ENCODE peak calls at places on chromosomes 11 and 22, in five cellular contexts. I, A, F, P and W are unnamed samples.
A peak's percentile ranks its signal among the peaks of the same experiment; 100 is the strongest.

GRCh38 chr11:73510877-73511276 is 87.0 kb downstream of the FAM168A start:
- DNase-seq in I (no peak), A (no peak), F (no peak), P (no peak), W (no peak)

GRCh38 chr22:44669725-44670027 is 32.3 kb upstream of the PRR5 start:
- DNase-seq in I (no peak), A (no peak), F (no peak), P (no peak), W (no peak)

GRCh38 chr11:23866641-23867040 is 630.2 kb upstream of the LUZP2 start:
- DNase-seq in I (no peak), A (no peak), F (no peak), P (peak; percentile 15), W (no peak)

GRCh38 chr22:43995798-43996169 is 28.3 kb upstream of the PARVB start:
- DNase-seq in I (no peak), A (no peak), F (no peak), P (no peak), W (peak; percentile 19)

GRCh38 chr11:131815631-131816030 is 445.2 kb downstream of the NTM start:
- DNase-seq in I (no peak), A (no peak), F (no peak), P (no peak), W (no peak)

GRCh38 chr11:65903068-65903481 is 2.9 kb upstream of the FOSL1 start:
- DNase-seq in I (no peak), A (no peak), F (peak; percentile 69), P (peak; percentile 82), W (no peak)

GRCh38 chr11:28343304-28344233 is 235.4 kb downstream of the METTL15 start:
- DNase-seq in I (no peak), A (no peak), F (peak; percentile 76), P (peak; percentile 90), W (no peak)

GRCh38 chr11:18352581-18352980 is 30.2 kb downstream of the GTF2H1 start:
- DNase-seq in I (no peak), A (no peak), F (no peak), P (peak; percentile 13), W (no peak)

GRCh38 chr22:38238519-38239051 is 34.2 kb downstream of the TMEM184B start:
- DNase-seq in I (no peak), A (no peak), F (peak; percentile 75), P (peak; percentile 46), W (no peak)

GRCh38 chr22:38236786-38237185 is 35.0 kb downstream of the MAFF start:
- DNase-seq in I (no peak), A (no peak), F (no peak), P (no peak), W (no peak)

GRCh38 chr22:38235240-38235850 is 33.6 kb downstream of the MAFF start:
- DNase-seq in I (no peak), A (no peak), F (no peak), P (no peak), W (no peak)

GRCh38 chr22:38240734-38241252 is 32.0 kb downstream of the TMEM184B start:
- DNase-seq in I (no peak), A (no peak), F (peak; percentile 78), P (peak; percentile 95), W (no peak)

DNA sequence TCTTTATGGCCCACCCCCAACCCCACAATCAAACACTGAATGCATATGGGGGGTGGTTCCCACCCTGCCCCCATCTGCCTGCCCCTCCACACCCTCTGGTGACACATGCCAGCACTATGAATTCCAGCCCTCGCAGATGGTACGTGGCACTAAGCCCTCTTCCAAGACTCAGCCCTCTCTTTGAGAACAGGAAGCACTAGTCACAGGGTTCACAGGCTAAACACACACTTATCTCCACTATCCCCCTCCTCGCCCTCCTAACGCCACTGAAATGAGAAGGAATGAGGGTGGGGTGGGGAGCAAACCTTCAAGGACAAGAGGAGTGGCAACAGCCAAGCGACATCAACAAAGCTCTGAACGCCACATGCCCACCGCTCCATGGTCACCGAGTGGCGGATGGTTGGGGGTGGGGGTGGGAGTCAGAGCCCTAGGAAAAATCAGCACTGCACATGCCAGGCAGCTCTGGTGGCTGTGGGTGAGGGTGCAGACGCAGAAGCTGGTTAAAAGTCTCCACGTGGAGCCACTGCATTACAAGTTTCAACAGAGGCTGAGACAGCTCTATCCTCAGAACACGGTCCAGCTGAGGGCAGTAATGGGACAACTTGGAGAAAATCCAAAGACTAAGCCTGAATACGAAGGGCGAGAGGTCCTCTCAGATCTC is 33.6 kb downstream of the TMEM184B start:
- DNase-seq in I (no peak), A (no peak), F (peak; percentile 87), P (peak; percentile 83), W (no peak)
- TF ChIP-seq CTCF in I (no peak), A (no peak), F (peak; percentile 0), P (peak; percentile 28), W (no peak)

DNA sequence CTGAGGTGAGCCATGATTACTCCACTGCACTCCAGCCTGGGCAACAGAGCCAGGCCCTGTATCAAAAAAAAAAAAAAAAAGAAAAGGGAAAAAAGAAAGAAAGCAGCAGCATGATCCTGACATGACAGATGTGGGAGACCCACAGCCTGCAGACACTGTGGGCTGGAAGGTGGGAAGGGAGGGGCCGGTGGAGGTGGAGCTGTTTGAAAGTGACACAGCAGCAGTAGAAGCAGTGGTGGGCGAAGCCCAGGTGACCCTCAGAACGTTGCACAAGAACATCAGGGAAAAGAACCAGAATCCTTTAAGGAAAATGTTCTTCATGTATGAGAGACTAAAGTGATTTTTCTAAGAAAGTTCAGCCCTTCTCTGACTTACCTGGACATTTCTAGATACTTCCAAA is 26.3 kb upstream of the SCGB1A1 start:
- DNase-seq in I (no peak), A (no peak), F (no peak), P (no peak), W (no peak)
- TF ChIP-seq CTCF in I (no peak), A (no peak), F (no peak), P (no peak), W (no peak)

DNA sequence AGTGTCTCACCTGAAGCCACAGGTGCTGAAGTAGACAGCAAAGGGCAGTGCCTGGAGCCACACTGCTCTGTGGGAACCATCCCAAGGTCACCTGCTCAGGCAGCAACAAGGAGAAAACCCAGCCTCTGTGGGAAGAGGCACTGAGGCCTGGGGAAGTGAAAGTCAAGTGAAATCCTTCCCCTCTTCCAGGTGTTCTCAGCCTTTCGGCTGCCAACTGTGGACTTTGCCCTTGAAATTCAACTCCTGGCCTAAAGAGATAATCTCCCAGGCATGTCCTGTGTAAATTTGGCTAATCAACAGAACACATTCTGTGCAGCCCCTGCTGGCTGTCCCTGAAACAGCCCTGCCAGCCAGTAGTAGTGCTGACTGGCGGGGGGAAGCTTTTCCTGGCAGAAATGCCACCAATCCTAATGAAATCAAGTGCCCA is 112.1 kb downstream of the RPL27A start:
- DNase-seq in I (no peak), A (no peak), F (no peak), P (no peak), W (no peak)
- TF ChIP-seq CTCF in I (no peak), A (no peak), F (peak; percentile 18), P (peak; percentile 37), W (peak; percentile 7)

DNA sequence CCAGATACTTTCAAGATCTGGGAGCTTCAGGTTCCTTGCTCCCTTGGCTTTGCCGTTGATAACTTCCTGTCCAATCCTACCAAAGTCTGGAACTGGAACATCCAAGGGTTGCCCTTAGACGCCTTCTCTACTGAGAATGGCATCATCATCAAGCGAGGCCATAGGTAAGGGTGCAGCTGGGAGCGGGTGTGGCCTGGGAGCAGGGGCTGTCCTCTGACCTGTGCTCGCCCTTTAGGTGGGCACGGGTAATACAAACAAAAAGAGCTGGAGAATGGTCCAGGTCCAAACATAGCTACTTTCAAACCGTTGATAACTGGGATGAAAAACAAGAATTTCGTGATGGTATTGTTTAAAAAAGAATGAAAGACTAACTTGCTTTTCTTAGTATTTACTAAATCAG is 25.0 kb downstream of the CASP12 start:
- DNase-seq in I (peak; percentile 7), A (no peak), F (no peak), P (no peak), W (no peak)
- TF ChIP-seq CTCF in I (peak; percentile 56), A (no peak), F (peak; percentile 4), P (peak; percentile 3), W (no peak)

DNA sequence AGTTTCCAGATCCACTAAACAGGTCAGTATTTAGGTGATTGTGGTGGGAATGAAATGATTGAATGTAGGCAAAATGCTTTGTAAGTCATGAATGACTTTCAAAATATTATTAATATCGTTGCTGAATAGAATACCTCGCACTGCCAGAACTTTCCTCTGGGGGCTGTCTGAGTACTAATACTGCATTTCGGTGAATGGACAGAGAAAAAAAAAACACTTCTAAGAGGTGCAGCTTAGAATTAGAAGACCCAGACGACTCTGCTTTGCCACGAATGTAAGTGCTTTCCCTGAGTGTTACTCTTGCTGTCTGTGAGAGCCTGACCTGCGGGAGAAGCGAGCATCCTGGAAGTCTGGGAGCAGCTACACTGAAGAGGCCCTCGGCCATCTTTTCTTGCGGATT is 95.0 kb downstream of the SCN3B start:
- DNase-seq in I (no peak), A (no peak), F (no peak), P (peak; percentile 36), W (no peak)
- TF ChIP-seq CTCF in I (no peak), A (no peak), F (peak; percentile 35), P (peak; percentile 46), W (no peak)